ENCODE peak calls at places on chromosomes 6 and 20, in four cellular contexts. W is AG04450, E is GM13977, L is mesothelial cell of epicardium. M is an unnamed sample.

GRCh38 chr20:10080554-10080953 is 45.8 kb downstream of the ANKEF1 start:
- DNase-seq in E (no peak), L (no peak), W (no peak), M (no peak)

GRCh38 chr6:148997863-148998262 is 251.0 kb downstream of the UST start:
- DNase-seq in E (no peak), L (no peak), W (no peak), M (no peak)

GRCh38 chr6:28534880-28535279 is 9.2 kb downstream of the GPX5 start:
- DNase-seq in L (no peak), W (no peak), E (no peak), M (no peak)

GRCh38 chr6:143115698-143116097 is 55.0 kb downstream of the AIG1 start:
- DNase-seq in E (no peak), L (no peak), W (no peak), M (no peak)

GRCh38 chr6:137852811-137853210 is 14.2 kb upstream of the TNFAIP3 start:
- DNase-seq in W (no peak), L (no peak), E (no peak), M (no peak)

GRCh38 chr6:138086573-138087196 is 20.5 kb downstream of the PERP start:
- DNase-seq in W (peak), L (no peak), E (no peak), M (no peak)

GRCh38 chr6:17820055-17820454 is 113.3 kb upstream of the NUP153 start:
- DNase-seq in W (no peak), L (no peak), E (no peak), M (no peak)

GRCh38 chr20:36386236-36386635 is 80.1 kb downstream of the DLGAP4 start:
- DNase-seq in L (no peak), E (no peak), W (no peak), M (no peak)

GRCh38 chr6:109690373-109690739 is 646 bp downstream of the AK9 start:
- DNase-seq in L (peak), W (no peak), E (peak), M (peak)

GRCh38 chr20:43766395-43766794 is 39.6 kb upstream of the GTSF1L start:
- DNase-seq in W (no peak), L (no peak), E (no peak), M (no peak)

DNA sequence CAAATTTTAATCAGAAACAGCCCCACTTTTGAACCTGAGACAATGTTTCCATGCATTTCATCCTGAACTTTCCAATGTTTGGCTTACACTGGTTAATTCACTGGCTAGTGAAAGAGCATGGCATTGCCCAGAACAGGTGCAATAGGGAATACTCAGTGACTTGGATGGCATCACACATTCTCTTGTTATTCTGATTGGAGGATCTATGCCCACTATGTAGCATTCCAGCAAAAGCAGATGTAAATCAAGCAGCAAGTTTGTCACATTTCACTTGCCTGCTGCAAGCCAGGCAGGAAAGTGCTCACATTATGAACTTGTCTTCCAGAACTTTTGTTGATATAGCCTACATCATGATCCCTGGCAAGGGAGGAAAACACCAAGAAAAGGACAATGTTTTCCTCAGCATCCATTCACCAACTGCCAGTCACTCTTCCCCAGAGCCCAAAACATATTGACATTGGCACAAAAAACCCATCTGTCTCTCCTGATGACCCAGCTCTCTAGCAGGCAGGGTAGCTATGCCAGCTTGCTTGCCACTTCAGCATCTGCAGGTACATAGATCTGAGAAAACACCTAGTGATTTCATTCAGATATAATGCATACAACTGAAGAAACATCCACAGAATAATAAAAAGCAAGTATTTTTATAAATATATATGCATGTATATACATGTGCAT is 77.8 kb downstream of the ARHGAP18 start:
- DNase-seq in E (no peak), L (no peak), W (no peak), M (no peak)
- TF ChIP-seq CTCF in E (no peak), L (no peak), W (no peak), M (no peak)

DNA sequence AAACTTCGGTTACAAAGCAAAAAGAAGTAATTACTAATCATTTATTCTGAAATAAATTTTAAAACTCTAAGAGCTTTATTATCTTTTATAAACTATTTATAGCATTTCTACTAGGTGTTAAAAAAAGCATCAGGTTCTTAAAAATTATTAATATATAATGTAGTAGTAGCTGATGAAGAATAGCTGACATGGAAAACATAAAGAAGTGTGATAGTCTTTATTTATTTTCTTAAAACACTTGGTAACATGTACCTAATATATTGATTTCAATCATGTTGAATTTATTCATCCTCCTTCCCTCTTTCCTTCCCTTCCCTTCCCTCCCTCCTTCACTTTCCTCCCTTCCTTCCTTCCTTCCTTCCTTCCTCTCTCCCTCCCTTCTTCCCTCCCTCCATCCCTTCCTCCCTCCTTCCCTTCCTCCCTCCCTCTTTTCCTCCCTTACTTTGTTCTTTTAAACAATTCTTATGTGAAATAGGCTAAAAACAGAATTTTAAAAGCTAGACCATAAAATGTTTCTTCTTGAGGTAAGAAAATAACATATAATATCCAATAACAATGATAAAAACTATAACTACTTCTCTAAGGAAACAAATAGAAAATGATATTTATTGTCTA is 913.9 kb upstream of the MAP3K7 start:
- DNase-seq in L (no peak), E (no peak), W (no peak), M (no peak)
- TF ChIP-seq CTCF in L (no peak), E (no peak), W (no peak), M (no peak)

DNA sequence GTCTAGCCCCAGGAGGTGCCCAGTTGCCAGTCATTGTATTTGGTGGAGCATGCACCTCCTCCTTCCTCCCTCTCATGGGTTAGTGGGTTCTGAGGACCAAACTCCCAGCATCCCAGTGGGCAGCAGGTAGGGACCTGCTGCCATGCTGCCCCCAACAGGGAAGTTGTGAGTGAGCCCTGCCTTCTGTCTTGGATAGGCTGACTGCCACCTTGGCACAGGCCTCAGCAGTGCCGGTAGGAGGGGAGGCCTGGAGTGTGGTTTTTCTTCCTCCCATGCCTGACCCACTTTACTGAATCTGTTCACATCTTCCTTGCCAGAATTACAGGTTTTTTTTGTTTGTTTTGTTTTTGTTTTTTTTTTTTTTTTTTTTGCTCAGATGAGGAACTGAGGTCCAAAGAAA is 24.5 kb downstream of the PLCG1 start:
- DNase-seq in W (no peak), L (no peak), E (no peak), M (no peak)
- TF ChIP-seq CTCF in W (no peak), L (no peak), E (peak), M (no peak)

GRCh38 chr6:98775205-98775604 is 59.2 kb upstream of the POU3F2 start:
- DNase-seq in E (no peak), W (no peak), L (no peak), M (no peak)

GRCh38 chr6:98764378-98764911 is 69.9 kb upstream of the POU3F2 start:
- DNase-seq in L (no peak), W (no peak), E (no peak), M (no peak)

DNA sequence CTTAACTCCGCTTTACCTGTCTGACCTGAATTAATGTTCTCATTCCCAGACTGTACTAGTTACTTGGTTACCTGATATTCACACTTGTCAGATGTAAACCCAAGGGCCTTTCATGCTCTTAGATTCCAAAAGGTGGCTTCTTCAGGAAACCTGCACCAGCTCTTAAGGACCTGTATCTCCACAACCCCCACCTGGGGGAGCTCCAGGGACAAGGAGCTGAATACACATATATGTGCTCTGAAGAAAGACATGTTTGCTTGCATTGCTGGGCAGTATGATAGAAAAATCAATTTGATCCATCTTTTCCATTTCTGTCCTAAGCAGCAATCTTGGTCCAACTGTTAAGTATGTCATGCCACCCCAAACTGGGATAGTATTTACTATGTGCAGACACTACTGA is 64.8 kb upstream of the POU3F2 start:
- DNase-seq in E (no peak), L (no peak), W (no peak), M (no peak)
- TF ChIP-seq CTCF in E (peak), L (no peak), W (peak), M (no peak)

M was measured in activated B cell treated with CpG ODN at 0.5 μM for 24 hours.